ENCODE peak calls at places on chromosomes 1 and 21, in seven cellular contexts. Q is HEK293T, F is NCI-H1930, C is testis, S is adrenal gland, J is posterior cingulate gyrus, G is globus pallidus. V is an unnamed sample.

GRCh38 chr1:2840036-2840809 is 38.7 kb upstream of the TTC34 start:
- DNase-seq in Q (no peak), J (no peak), S (no peak), F (no peak), G (no peak), C (no peak), V (no peak)

GRCh38 chr1:67441183-67441582 is 11.0 kb upstream of the SERBP1 start:
- DNase-seq in J (no peak), S (peak), G (peak), C (peak), F (no peak), Q (peak), V (no peak)

GRCh38 chr1:109796484-109797305 is 33.0 kb upstream of the EPS8L3 start:
- DNase-seq in C (no peak), F (no peak), S (peak), Q (no peak), J (peak), G (no peak), V (no peak)

GRCh38 chr1:164713446-164714204 is 154.6 kb downstream of the PBX1 start:
- DNase-seq in F (no peak), G (no peak), Q (no peak), S (no peak), C (peak), J (no peak), V (no peak)

GRCh38 chr1:19096036-19096833 is 113.8 kb downstream of the UBR4 start:
- DNase-seq in C (no peak), Q (peak), S (no peak), F (no peak), J (peak), G (peak), V (no peak)

GRCh38 chr1:177383715-177384114 is 213.0 kb downstream of the BRINP2 start:
- DNase-seq in Q (no peak), F (no peak), S (no peak), G (no peak), C (no peak), J (no peak), V (no peak)

GRCh38 chr21:16046625-16047340 is 317.0 kb downstream of the USP25 start:
- DNase-seq in Q (no peak), J (no peak), G (no peak), S (no peak), F (no peak), C (no peak), V (peak)

GRCh38 chr1:42282024-42282579 is 52.9 kb downstream of the FOXJ3 start:
- DNase-seq in C (no peak), F (no peak), G (no peak), J (no peak), Q (no peak), S (no peak), V (peak)

GRCh38 chr1:205354259-205354904 is 2.3 kb downstream of the KLHDC8A start:
- DNase-seq in Q (peak), J (no peak), C (peak), G (peak), S (peak), F (peak), V (no peak)

GRCh38 chr21:21412096-21412495 is 413.9 kb downstream of the NCAM2 start:
- DNase-seq in Q (no peak), S (no peak), J (no peak), G (no peak), F (no peak), C (no peak), V (no peak)

GRCh38 chr1:89989791-89990190 is 5.1 kb upstream of the ZNF326 start:
- DNase-seq in Q (no peak), S (no peak), G (no peak), J (no peak), F (no peak), C (no peak), V (no peak)

GRCh38 chr21:33898546-33898945 is 17.1 kb downstream of the ATP5PO start:
- DNase-seq in Q (no peak), C (no peak), S (no peak), G (no peak), J (no peak), F (no peak), V (no peak)

GRCh38 chr1:179105393-179105792 is 23.5 kb downstream of the TOR3A start:
- DNase-seq in F (no peak), G (no peak), S (peak), C (no peak), J (no peak), Q (peak), V (no peak)

GRCh38 chr1:157580179-157580827 is 17.6 kb downstream of the FCRL4 start:
- DNase-seq in S (peak), F (peak), C (peak), J (no peak), G (peak), Q (peak), V (peak)

GRCh38 chr21:42850866-42851391 is 28.4 kb downstream of the WDR4 start:
- DNase-seq in G (no peak), J (no peak), S (no peak), C (peak), F (no peak), Q (peak), V (no peak)

GRCh38 chr1:97277891-97278662 is 556.5 kb downstream of the PTBP2 start:
- DNase-seq in G (no peak), S (no peak), J (no peak), C (no peak), F (no peak), Q (no peak), V (peak)

GRCh38 chr1:74485622-74486021 is 26.8 kb downstream of the LRRC53 start:
- DNase-seq in G (no peak), Q (no peak), C (no peak), S (no peak), J (no peak), F (no peak), V (no peak)

GRCh38 chr1:19648689-19649088 is 4.6 kb downstream of the NBL1 start:
- DNase-seq in C (peak), S (no peak), J (no peak), F (no peak), G (no peak), Q (no peak), V (no peak)

GRCh38 chr1:106564192-106564591 is 492.3 kb upstream of the PRMT6 start:
- DNase-seq in J (no peak), F (no peak), C (no peak), Q (no peak), G (no peak), S (no peak), V (no peak)

GRCh38 chr1:42177551-42177981 is 13.0 kb upstream of the GUCA2A start:
- DNase-seq in S (no peak), Q (no peak), J (peak), C (no peak), G (peak), F (no peak), V (peak)

GRCh38 chr1:27883536-27884181 is 11.3 kb downstream of the THEMIS2 start:
- DNase-seq in J (no peak), S (no peak), C (no peak), Q (no peak), F (no peak), G (no peak), V (no peak)

GRCh38 chr1:234558186-234558836 is 51.7 kb downstream of the IRF2BP2 start:
- DNase-seq in J (no peak), Q (no peak), G (no peak), F (no peak), C (no peak), S (no peak), V (no peak)

GRCh38 chr1:231601775-231602674 is 24.6 kb upstream of the DISC1 start:
- DNase-seq in S (no peak), C (no peak), Q (no peak), F (no peak), J (no peak), G (no peak), V (no peak)

GRCh38 chr1:28782011-28782410 is 30.0 kb upstream of the OPRD1 start:
- DNase-seq in S (no peak), G (no peak), F (no peak), J (no peak), Q (no peak), C (no peak), V (no peak)

GRCh38 chr1:162218975-162219374 is 149.5 kb downstream of the NOS1AP start:
- DNase-seq in F (no peak), J (no peak), C (no peak), G (no peak), S (no peak), Q (no peak), V (no peak)

GRCh38 chr1:47424336-47424982 is 8.4 kb downstream of the FOXE3 start:
- DNase-seq in S (no peak), G (no peak), C (no peak), Q (peak), F (peak), J (no peak), V (no peak)

GRCh38 chr1:208047476-208047934 is 136.6 kb upstream of the CD34 start:
- DNase-seq in G (peak), S (peak), C (peak), F (no peak), Q (no peak), J (no peak), V (no peak)

GRCh38 chr1:228792601-228793000 is 57.3 kb downstream of the RHOU start:
- DNase-seq in G (no peak), C (no peak), Q (no peak), J (no peak), S (no peak), F (no peak), V (no peak)

GRCh38 chr1:18719786-18720436 is 89.3 kb downstream of the PAX7 start:
- DNase-seq in S (no peak), Q (no peak), J (no peak), F (no peak), C (no peak), G (no peak), V (no peak)

GRCh38 chr21:25572895-25573310 is 34.4 kb downstream of the MRPL39 start:
- DNase-seq in F (no peak), J (no peak), S (no peak), Q (no peak), C (no peak), G (no peak), V (no peak)

GRCh38 chr1:64038965-64039926 is 164.2 kb upstream of the UBE2U start:
- DNase-seq in J (no peak), F (no peak), S (peak), C (peak), Q (peak), G (peak), V (peak)

GRCh38 chr1:47608296-47608875 is 170.5 kb downstream of the FOXD2 start:
- DNase-seq in S (no peak), C (no peak), J (no peak), F (no peak), G (no peak), Q (no peak), V (no peak)